ENCODE peak calls at places on chromosomes 16 and 17, in nine cellular contexts. C, U, W, R, D, L, A, Q and X are unnamed samples.

GRCh38 chr16:2468142-2468724 is 2.9 kb upstream of the NTN3 start:
- DNase-seq in L (no peak), U (no peak), D (no peak), W (no peak), R (peak; percentile 62), Q (no peak), A (no peak), C (peak; percentile 94), X (peak; percentile 55)

GRCh38 chr17:51088287-51088686 is 32.4 kb downstream of the SPAG9 start:
- DNase-seq in W (no peak), A (no peak), R (no peak), L (no peak), Q (no peak), D (no peak), C (no peak), U (no peak), X (no peak)

GRCh38 chr16:55494994-55495421 is 13.9 kb upstream of the LPCAT2 start:
- DNase-seq in R (peak; percentile 47), A (peak; percentile 95), D (peak; percentile 95), Q (peak; percentile 98), U (no peak), C (peak; percentile 87), W (no peak), L (no peak), X (no peak)

GRCh38 chr17:17870292-17870691 is 33.5 kb upstream of the SREBF1 start:
- DNase-seq in L (no peak), C (peak; percentile 42), A (no peak), W (no peak), Q (no peak), D (no peak), U (no peak), R (no peak), X (no peak)

GRCh38 chr16:85637808-85638186 is 24.7 kb downstream of the GSE1 start:
- DNase-seq in Q (no peak), R (no peak), C (no peak), W (no peak), L (no peak), D (no peak), A (no peak), U (no peak), X (no peak)

GRCh38 chr17:34364741-34365140 is 1.7 kb upstream of the CCL1 start:
- DNase-seq in L (no peak), U (no peak), C (no peak), A (no peak), W (no peak), D (no peak), Q (no peak), R (no peak), X (no peak)

GRCh38 chr17:35448214-35448898 is at the start of gene SLFN13:
- DNase-seq in L (peak; percentile 67), R (peak; percentile 56), U (peak; percentile 49), A (peak; percentile 40), Q (no peak), W (peak; percentile 30), D (peak; percentile 60), C (peak; percentile 58), X (peak; percentile 65)

GRCh38 chr17:79795795-79796569 is 895 bp downstream of the CBX8 start:
- DNase-seq in R (peak; percentile 33), D (no peak), U (no peak), W (no peak), C (no peak), Q (no peak), A (peak; percentile 19), L (no peak), X (no peak)

GRCh38 chr17:73594025-73594424 is 50.2 kb downstream of the SDK2 start:
- DNase-seq in L (no peak), D (no peak), Q (no peak), A (no peak), R (peak; percentile 58), U (no peak), C (no peak), W (no peak), X (peak; percentile 49)

GRCh38 chr17:33385133-33385532 is 92.0 kb upstream of the ASIC2 start:
- DNase-seq in L (no peak), Q (no peak), D (no peak), W (no peak), C (no peak), U (no peak), R (peak; percentile 53), A (no peak), X (peak; percentile 35)

GRCh38 chr16:83779881-83780280 is 27.9 kb upstream of the HSBP1 start:
- DNase-seq in A (peak; percentile 76), U (no peak), W (no peak), C (peak; percentile 87), R (no peak), D (peak; percentile 75), L (no peak), Q (peak; percentile 24), X (no peak)

DNA sequence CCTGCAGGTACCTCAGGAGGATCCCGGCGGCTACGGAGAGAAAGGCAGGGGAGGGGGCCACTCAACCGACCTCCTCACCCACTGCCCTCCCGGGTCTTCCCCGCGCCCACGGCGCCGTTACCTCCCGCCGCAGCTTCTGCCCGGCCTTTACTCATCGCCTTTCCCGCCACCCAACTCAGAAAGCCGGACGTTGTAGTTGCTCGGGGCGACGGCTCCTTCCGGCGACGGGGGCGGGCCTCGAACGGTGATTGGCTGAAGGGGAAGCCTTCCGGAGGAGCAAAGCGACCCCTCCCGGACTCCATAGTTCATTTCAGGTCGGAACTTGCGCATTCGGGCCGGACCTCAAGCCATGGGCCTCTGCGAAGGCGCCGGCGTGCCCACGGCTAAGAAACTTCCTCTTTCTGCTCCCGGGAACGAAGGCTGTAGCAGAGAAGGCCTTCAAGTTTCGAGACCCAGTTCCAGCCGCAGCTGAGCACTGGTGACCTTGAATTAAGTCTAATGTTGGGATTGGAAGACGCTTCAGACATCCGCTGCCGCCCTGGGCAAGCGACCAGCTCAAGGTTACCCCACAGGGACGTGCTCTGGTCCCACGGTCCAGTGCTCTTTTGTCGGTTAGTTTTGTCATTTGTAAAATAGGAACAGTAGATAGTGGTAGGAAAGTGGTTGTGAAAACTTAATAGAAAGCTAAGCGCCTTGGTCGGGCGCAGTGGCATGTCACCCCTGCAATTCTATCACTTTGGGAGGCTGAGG is at the start of gene PSMC3IP:
- DNase-seq in U (peak; percentile 81), A (peak; percentile 93), R (peak; percentile 97), L (peak; percentile 85), D (peak; percentile 96), Q (peak; percentile 65), C (peak; percentile 99), W (peak; percentile 91), X (peak; percentile 94)
- TF ChIP-seq CTCF in U (peak; percentile 38), A (peak; percentile 42), R (peak; percentile 57), L (peak; percentile 53), D (peak; percentile 46), Q (peak; percentile 68), C (peak; percentile 40), W (peak; percentile 55), X (peak; percentile 20)

DNA sequence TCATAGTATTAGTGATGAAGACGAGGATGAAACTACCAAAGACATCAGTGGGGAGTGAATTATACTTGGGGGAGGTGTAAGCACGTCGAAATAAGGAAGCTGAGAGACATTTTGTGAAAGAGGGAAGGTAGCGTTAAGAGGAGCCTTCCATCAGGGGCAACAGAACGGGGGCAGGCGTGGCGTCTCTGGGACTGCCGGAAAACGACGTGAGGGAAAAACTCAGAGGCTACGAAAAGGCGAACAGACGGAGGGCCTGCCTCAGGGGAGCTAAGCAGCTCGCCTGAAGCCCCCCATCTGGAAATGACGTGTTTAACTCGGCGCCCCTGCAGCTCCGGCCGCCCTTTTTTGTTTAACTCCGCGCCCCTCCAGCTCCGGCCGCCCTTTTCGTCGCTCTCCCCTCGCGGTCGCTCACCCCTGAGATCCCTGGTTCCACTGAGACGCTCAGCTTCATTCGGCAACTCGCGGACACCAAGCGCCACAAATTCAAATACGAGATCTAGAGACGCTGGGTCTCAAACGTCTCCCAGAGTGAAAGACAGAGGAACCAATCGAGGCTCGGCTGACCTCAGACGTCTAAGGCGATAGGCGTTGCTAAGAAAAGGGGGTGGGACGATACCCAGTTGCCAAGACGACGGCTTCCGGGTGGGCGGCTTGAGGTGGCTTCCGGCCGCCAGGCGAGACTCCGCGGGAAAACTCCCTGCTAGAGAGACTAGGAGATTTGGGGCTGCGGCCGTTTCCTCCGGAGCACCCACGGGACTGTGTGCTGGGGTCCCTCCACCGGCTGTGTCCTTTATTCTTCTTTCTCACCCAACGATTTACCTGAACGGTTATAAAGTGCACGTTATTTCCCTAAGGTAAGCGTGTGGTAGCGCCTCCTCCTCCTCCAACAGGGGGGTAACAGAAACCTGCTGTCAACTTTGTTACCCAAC is 383.2 kb downstream of the ZFHX3 start:
- DNase-seq in C (peak; percentile 95), U (peak; percentile 91), D (peak; percentile 100), R (peak; percentile 99), W (peak; percentile 88), A (peak; percentile 100), Q (peak; percentile 95), L (peak; percentile 89), X (peak; percentile 95)
- TF ChIP-seq CTCF in C (no peak), U (no peak), D (peak; percentile 23), R (no peak), W (peak; percentile 23), A (no peak), Q (no peak), L (no peak), X (no peak)

DNA sequence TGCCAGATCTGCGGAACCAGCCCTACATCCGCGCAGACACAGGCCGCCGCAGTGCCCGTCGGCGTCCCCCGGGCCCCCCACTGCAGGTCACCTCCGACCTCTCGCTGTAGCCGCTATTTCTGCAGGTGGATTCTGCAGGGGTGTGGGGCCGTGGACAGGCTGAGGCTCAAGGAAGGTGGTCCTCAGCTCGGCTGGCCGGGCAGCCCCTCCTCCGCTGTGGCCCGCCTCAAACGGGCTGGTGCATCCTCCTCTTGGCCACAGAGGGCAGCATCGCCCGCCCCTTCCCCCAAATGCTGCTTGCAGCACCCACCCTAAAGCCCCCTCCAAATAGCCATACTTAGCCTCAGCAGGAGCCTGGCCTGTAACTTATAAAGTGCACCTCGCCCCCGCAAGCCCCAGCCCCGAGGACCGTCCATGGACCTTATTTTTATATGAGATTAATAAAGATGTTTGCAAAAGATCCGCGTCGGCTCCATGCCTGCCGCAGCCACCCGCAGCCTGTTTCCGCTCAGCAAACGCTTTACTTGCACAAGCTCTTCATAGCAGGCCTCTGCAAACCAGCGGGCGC is 14.9 kb downstream of the SPATA32 start:
- DNase-seq in Q (no peak), A (no peak), L (peak; percentile 65), R (peak; percentile 89), D (no peak), C (no peak), W (peak; percentile 65), U (peak; percentile 58), X (peak; percentile 77)
- TF ChIP-seq CTCF in Q (peak; percentile 64), A (peak; percentile 47), L (peak; percentile 69), R (peak; percentile 76), D (peak; percentile 68), C (peak; percentile 35), W (peak; percentile 71), U (peak; percentile 73), X (peak; percentile 59)

DNA sequence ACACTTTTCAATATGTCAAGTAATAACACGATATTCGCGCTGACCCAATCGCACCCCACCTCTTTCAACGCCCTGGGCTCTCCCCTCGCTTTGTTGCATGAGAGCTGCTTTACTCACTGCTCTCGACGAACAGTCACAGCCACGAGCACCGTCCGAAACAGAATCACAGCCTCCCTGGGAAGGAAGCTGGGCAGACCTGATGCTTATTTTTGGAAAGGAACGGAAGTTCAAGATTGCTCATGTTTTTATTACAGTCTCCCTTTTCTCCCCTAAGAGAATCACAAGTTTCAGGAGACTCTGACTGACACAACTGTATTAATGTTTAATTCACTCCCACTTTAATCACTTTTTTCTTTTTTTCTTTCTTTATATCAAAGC is 67.8 kb downstream of the ANKRD11 start:
- DNase-seq in C (peak; percentile 95), L (no peak), U (no peak), W (no peak), D (peak; percentile 55), Q (no peak), R (no peak), A (peak; percentile 67), X (no peak)
- TF ChIP-seq CTCF in C (no peak), L (no peak), U (no peak), W (no peak), D (no peak), Q (no peak), R (no peak), A (no peak), X (no peak)

GRCh38 chr16:31143036-31143888 is 6.6 kb downstream of the PRSS36 start:
- DNase-seq in R (no peak), Q (no peak), U (no peak), C (peak; percentile 53), A (no peak), L (no peak), W (no peak), D (no peak), X (no peak)
- TF ChIP-seq CTCF in R (peak; percentile 13), Q (no peak), U (no peak), C (no peak), A (no peak), L (no peak), W (no peak), D (no peak), X (no peak)